ENCODE peak calls at places on chromosomes 7 and 10, in nine cellular contexts. B, U, G, T, D, H, V, S and K are unnamed samples. For H3K4me1, the result is how much of the 10 kb centered on the place peaks cover.

GRCh38 chr10:69473304-69473985 is 22.2 kb downstream of the TSPAN15 start:
- DNase-seq in B (no peak), U (no peak), G (peak), T (no peak), D (no peak), H (no peak), V (no peak), S (no peak), K (no peak)

GRCh38 chr10:70678757-70679489 is 6.6 kb downstream of the ADAMTS14 start:
- DNase-seq in B (no peak), U (no peak), G (no peak), T (no peak), D (peak), H (no peak), V (no peak), S (no peak), K (no peak)

GRCh38 chr10:115093286-115093775 is at the start of gene ATRNL1:
- DNase-seq in B (no peak), U (no peak), G (no peak), T (no peak), D (peak), H (peak), V (no peak), S (no peak), K (peak)

GRCh38 chr10:75514830-75515229 is 83.4 kb downstream of the LRMDA start:
- DNase-seq in B (no peak), U (no peak), G (no peak), T (no peak), D (no peak), H (no peak), V (no peak), S (no peak), K (no peak)

GRCh38 chr7:154837087-154837486 is 165.8 kb downstream of the PAXIP1 start:
- DNase-seq in B (no peak), U (no peak), G (no peak), T (no peak), D (no peak), H (no peak), V (no peak), S (no peak), K (no peak)

GRCh38 chr10:112716924-112717348 is 233.1 kb upstream of the TCF7L2 start:
- DNase-seq in B (no peak), U (no peak), G (no peak), T (no peak), D (peak), H (no peak), V (no peak), S (peak), K (peak)

GRCh38 chr7:70836279-70836678 is 295.7 kb upstream of the GALNT17 start:
- DNase-seq in B (no peak), U (no peak), G (no peak), T (no peak), D (no peak), H (no peak), V (no peak), S (no peak), K (no peak)

GRCh38 chr7:17109017-17109416 is 189.4 kb upstream of the AHR start:
- DNase-seq in B (no peak), U (no peak), G (no peak), T (peak), D (peak), H (no peak), V (no peak), S (no peak), K (no peak)

GRCh38 chr7:101933685-101934084 is 116.3 kb downstream of the CUX1 start:
- DNase-seq in B (no peak), U (no peak), G (no peak), T (no peak), D (no peak), H (no peak), V (peak), S (no peak), K (no peak)
- H3K4me1 ChIP-seq in B (under half), U (under half), G (under half), T (under half), D (half or more), H (under half), V (half or more), S (under half), K (under half)

GRCh38 chr7:134548877-134549276 is at the start of gene AKR1B15:
- DNase-seq in B (no peak), U (no peak), G (no peak), T (peak), D (peak), H (no peak), V (no peak), S (no peak), K (peak)

GRCh38 chr7:134547738-134548054 is 1.2 kb upstream of the AKR1B15 start:
- DNase-seq in B (peak), U (no peak), G (peak), T (peak), D (peak), H (peak), V (no peak), S (peak), K (peak)

GRCh38 chr7:134546903-134547737 is 1.8 kb upstream of the AKR1B15 start:
- DNase-seq in B (peak), U (peak), G (peak), T (no peak), D (peak), H (peak), V (peak), S (peak), K (no peak)

GRCh38 chr7:134552105-134552504 is 3.2 kb downstream of the AKR1B15 start:
- DNase-seq in B (no peak), U (no peak), G (no peak), T (no peak), D (no peak), H (no peak), V (no peak), S (peak), K (no peak)

GRCh38 chr7:134549366-134549765 is 456 bp downstream of the AKR1B15 start:
- DNase-seq in B (no peak), U (no peak), G (no peak), T (peak), D (no peak), H (no peak), V (no peak), S (no peak), K (no peak)
- H3K4me1 ChIP-seq in B (under half), U (under half), G (under half), T (under half), D (under half), H (under half), V (under half), S (under half), K (under half)

GRCh38 chr7:129373651-129374428 is 60.4 kb upstream of the STRIP2 start:
- DNase-seq in B (no peak), U (no peak), G (no peak), T (no peak), D (no peak), H (no peak), V (no peak), S (no peak), K (no peak)
- H3K4me1 ChIP-seq in B (under half), U (under half), G (under half), T (under half), D (under half), H (under half), V (under half), S (under half), K (under half)

GRCh38 chr7:1713502-1714484 is 43.7 kb downstream of the ELFN1 start:
- DNase-seq in B (no peak), U (no peak), G (no peak), T (no peak), D (no peak), H (no peak), V (no peak), S (peak), K (no peak)
- H3K4me1 ChIP-seq in B (under half), U (under half), G (under half), T (under half), D (under half), H (under half), V (under half), S (under half), K (under half)

GRCh38 chr10:101224910-101225823 is 4.1 kb downstream of the LBX1 start:
- DNase-seq in B (no peak), U (no peak), G (no peak), T (no peak), D (no peak), H (no peak), V (no peak), S (no peak), K (no peak)
- H3K4me1 ChIP-seq in B (under half), U (under half), G (under half), T (under half), D (under half), H (under half), V (under half), S (half or more), K (under half)